ENCODE peak calls at places on chromosomes 13 and 19, in four cellular contexts. N, R, O and S are unnamed samples.
A peak's percentile ranks its signal among the peaks of the same experiment; 100 is the strongest.

GRCh38 chr13:29901714-29902631 is 51.6 kb upstream of the UBL3 start:
- DNase-seq in N (no peak), R (no peak), O (peak; percentile 14), S (no peak)

GRCh38 chr19:46775642-46776258 is 12.6 kb downstream of the SLC1A5 start:
- DNase-seq in N (no peak), R (no peak), O (no peak), S (no peak)

GRCh38 chr19:18100710-18101109 is 3.1 kb downstream of the MAST3 start:
- DNase-seq in N (no peak), R (no peak), O (peak; percentile 37), S (peak; percentile 76)

GRCh38 chr13:48653074-48654054 is at the start of gene CYSLTR2:
- DNase-seq in N (peak; percentile 35), R (no peak), O (no peak), S (no peak)

GRCh38 chr13:37443538-37443937 is 155.0 kb downstream of the POSTN start:
- DNase-seq in N (no peak), R (no peak), O (no peak), S (no peak)

GRCh38 chr13:51148223-51148951 is 37.3 kb upstream of the C13orf42 start:
- DNase-seq in N (no peak), R (peak; percentile 87), O (no peak), S (no peak)

GRCh38 chr13:47005761-47006414 is 109.0 kb upstream of the HTR2A start:
- DNase-seq in N (no peak), R (no peak), O (no peak), S (no peak)

GRCh38 chr13:30872195-30872594 is 33.9 kb upstream of the MEDAG start:
- DNase-seq in N (no peak), R (no peak), O (no peak), S (no peak)

GRCh38 chr13:62280590-62280989 is 864.9 kb upstream of the PCDH20 start:
- DNase-seq in N (peak; percentile 3), R (no peak), O (no peak), S (no peak)

GRCh38 chr13:100398360-100398759 is 190.2 kb downstream of the GGACT start:
- DNase-seq in N (no peak), R (no peak), O (no peak), S (no peak)

GRCh38 chr19:41398603-41399002 is 985 bp downstream of the BCKDHA start:
- DNase-seq in N (no peak), R (no peak), O (peak; percentile 38), S (no peak)

GRCh38 chr13:26305676-26306075 is 51.7 kb downstream of the CDK8 start:
- DNase-seq in N (no peak), R (no peak), O (no peak), S (no peak)

GRCh38 chr13:39107484-39108040 is 69.3 kb downstream of the NHLRC3 start:
- DNase-seq in N (no peak), R (no peak), O (no peak), S (no peak)

GRCh38 chr19:35458192-35458591 is 10.1 kb downstream of the FFAR2 start:
- DNase-seq in N (no peak), R (no peak), O (no peak), S (no peak)

GRCh38 chr13:33194820-33195692 is 90.5 kb downstream of the STARD13 start:
- DNase-seq in N (peak; percentile 99), R (no peak), O (no peak), S (peak; percentile 73)

GRCh38 chr19:49222528-49222927 is 64.9 kb downstream of the TRPM4 start:
- DNase-seq in N (no peak), R (no peak), O (no peak), S (no peak)

GRCh38 chr19:47494211-47494547 is 10.2 kb upstream of the KPTN start:
- DNase-seq in N (no peak), R (no peak), O (no peak), S (no peak)

GRCh38 chr19:35292986-35293732 is 1.2 kb downstream of the MAG start:
- DNase-seq in N (no peak), R (no peak), O (no peak), S (no peak)

GRCh38 chr19:18597809-18598660 is 8.6 kb downstream of the CRLF1 start:
- DNase-seq in N (no peak), R (no peak), O (no peak), S (no peak)

GRCh38 chr19:3176715-3177501 is 1.7 kb upstream of the S1PR4 start:
- DNase-seq in N (no peak), R (no peak), O (peak; percentile 84), S (no peak)

GRCh38 chr13:102870677-102871415 is 25.0 kb downstream of the ERCC5 start:
- DNase-seq in N (no peak), R (peak; percentile 33), O (peak; percentile 58), S (peak; percentile 39)

GRCh38 chr13:41546372-41547252 is 89.3 kb downstream of the RGCC start:
- DNase-seq in N (no peak), R (no peak), O (no peak), S (peak; percentile 21)

GRCh38 chr19:16920816-16921529 is 32.2 kb downstream of the F2RL3 start:
- DNase-seq in N (no peak), R (no peak), O (peak; percentile 96), S (no peak)

GRCh38 chr13:48319458-48320395 is 16.2 kb downstream of the RB1 start:
- DNase-seq in N (no peak), R (no peak), O (no peak), S (no peak)

GRCh38 chr13:35548790-35549189 is 72.3 kb upstream of the MAB21L1 start:
- DNase-seq in N (no peak), R (no peak), O (no peak), S (no peak)

GRCh38 chr19:49422407-49423277 is 599 bp downstream of the PTH2 start:
- DNase-seq in N (no peak), R (no peak), O (peak; percentile 90), S (no peak)

GRCh38 chr19:17103177-17103576 is 27.6 kb downstream of the MYO9B start:
- DNase-seq in N (no peak), R (peak; percentile 56), O (peak; percentile 64), S (peak; percentile 56)

GRCh38 chr19:41957838-41958366 is 1.2 kb downstream of the RABAC1 start:
- DNase-seq in N (no peak), R (peak; percentile 64), O (peak; percentile 93), S (peak; percentile 81)

GRCh38 chr19:4969772-4970531 is 1.0 kb downstream of the KDM4B start:
- DNase-seq in N (peak; percentile 27), R (no peak), O (peak; percentile 44), S (no peak)
- TF ChIP-seq ATF2 in N (no peak), R (no peak), O (no peak), S (no peak)

GRCh38 chr19:54439174-54439851 is 9.7 kb upstream of the LENG8 start:
- DNase-seq in N (no peak), R (no peak), O (peak; percentile 47), S (peak; percentile 56)
- TF ChIP-seq KDM1A in N (no peak), R (no peak), O (no peak), S (no peak)

GRCh38 chr19:14512420-14512961 is 5.7 kb downstream of the DNAJB1 start:
- DNase-seq in N (no peak), R (no peak), O (no peak), S (no peak)

GRCh38 chr19:14516048-14516534 is 2.1 kb downstream of the DNAJB1 start:
- DNase-seq in N (no peak), R (no peak), O (no peak), S (no peak)

GRCh38 chr19:14516746-14517438 is 1.3 kb downstream of the DNAJB1 start:
- DNase-seq in N (no peak), R (no peak), O (no peak), S (no peak)

GRCh38 chr19:14515501-14516047 is 2.6 kb downstream of the DNAJB1 start:
- DNase-seq in N (no peak), R (no peak), O (no peak), S (no peak)

DNA sequence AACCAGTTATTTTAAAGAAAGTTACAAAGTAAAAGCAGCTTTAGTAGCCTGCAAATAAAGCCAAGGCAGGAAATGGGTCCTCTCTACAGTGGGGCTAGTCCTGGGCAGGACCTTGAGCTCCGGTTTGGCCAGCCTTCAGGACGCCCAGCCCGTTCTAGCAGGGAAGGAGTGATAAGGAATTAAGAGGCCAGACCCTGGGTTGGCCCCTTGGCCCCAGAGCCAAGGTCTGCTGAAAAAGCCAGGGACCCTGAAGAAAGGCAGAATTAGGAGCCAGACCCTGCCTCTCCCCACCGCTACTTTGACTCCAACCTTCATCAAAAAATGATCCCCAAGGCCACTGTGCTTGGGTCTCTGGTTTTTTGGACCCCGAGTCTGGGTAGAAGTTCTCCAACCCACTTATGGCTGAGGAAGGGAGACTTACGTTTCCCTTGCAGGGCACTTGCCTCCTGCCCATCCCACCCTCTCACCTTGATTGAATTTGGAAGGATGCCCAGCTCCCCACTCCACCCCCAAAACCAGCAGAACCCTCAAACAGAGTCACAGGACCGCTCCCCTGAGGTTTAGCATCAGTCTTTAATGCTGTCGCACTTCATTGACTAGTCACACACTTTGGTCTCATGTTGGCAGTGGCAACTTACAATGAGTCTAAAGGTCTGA is 3.9 kb downstream of the DNAJB1 start:
- DNase-seq in N (no peak), R (no peak), O (peak; percentile 49), S (no peak)
- H3K9ac ChIP-seq in N (no peak overlapping the region), R (no peak overlapping the region), O (peak overlapping the region; percentile 72), S (peak overlapping the region; percentile 31)

DNA sequence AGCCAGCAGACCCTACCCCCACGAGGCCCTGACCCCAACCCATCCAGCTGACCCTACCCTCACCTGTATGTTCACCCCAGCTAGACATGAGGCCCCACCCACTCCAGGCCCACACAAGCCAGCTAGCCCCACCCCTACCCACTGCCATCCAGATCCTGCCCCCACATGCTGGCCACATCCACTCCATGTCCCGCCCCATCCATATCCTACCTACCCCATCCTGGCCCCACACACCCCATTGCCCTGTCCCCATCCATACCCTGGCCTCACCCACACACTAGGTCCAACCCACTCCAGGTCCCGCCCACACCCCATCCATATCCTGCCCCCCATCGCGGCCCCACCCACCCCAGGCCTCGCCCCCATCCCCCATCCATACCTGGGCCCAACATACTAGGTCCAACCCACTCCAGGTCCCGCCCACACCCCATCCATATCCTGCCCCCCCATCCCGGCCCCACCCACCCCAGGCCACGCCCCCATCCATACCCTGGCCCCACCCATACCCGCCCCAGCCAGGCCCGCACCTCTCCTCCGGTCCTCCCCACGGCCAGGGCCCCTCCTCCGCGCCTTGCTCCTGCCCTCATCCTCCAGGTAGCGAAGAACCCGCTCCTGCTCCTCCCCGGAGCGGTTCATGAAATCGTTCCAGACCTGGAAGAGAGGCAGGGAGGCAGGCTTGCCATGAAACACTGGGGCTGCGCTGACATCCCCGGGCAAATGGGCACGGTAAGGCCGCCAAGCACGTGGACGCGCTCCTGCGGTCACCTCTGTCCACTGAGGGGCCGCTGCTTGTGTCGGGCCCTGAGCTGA is 7.2 kb downstream of the RNU6-9 start:
- DNase-seq in N (no peak), R (no peak), O (peak; percentile 88), S (no peak)
- TF ChIP-seq ATF2 in N (no peak), R (no peak), O (no peak), S (no peak)

GRCh38 chr13:73025212-73026012 is 33.4 kb upstream of the KLF5 start:
- DNase-seq in N (no peak), R (no peak), O (no peak), S (no peak)
- TF ChIP-seq KDM1A in N (no peak), R (no peak), O (no peak), S (no peak)